ENCODE peak calls at places on chromosome 9, in seven cellular contexts. V, N, X, L, W, G and S are unnamed samples.

GRCh38 chr9:127935765-127936221 is 1.9 kb downstream of the DPM2 start:
- DNase-seq in L (peak), G (no peak), V (no peak), N (peak), W (no peak), X (no peak), S (peak)

GRCh38 chr9:99244300-99245260 is 22.5 kb downstream of the SEC61B start:
- DNase-seq in W (no peak), G (no peak), X (no peak), N (no peak), L (no peak), V (no peak), S (no peak)

GRCh38 chr9:10651012-10651411 is 38.2 kb upstream of the PTPRD start:
- DNase-seq in L (no peak), V (no peak), X (no peak), N (no peak), W (no peak), G (no peak), S (no peak)

GRCh38 chr9:350354-350753 is 135.7 kb downstream of the DOCK8 start:
- DNase-seq in N (no peak), V (no peak), L (no peak), X (no peak), G (no peak), W (no peak), S (no peak)

GRCh38 chr9:14348241-14349140 is 34.5 kb upstream of the NFIB start:
- DNase-seq in V (peak), W (peak), L (no peak), G (peak), X (peak), N (no peak), S (no peak)

GRCh38 chr9:128275198-128276007 is at the start of gene GOLGA2:
- DNase-seq in L (peak), V (no peak), N (peak), W (peak), X (peak), G (peak), S (peak)

GRCh38 chr9:110875275-110875674 is 163.0 kb downstream of the LPAR1 start:
- DNase-seq in L (no peak), G (no peak), V (no peak), N (no peak), X (peak), W (peak), S (no peak)

GRCh38 chr9:76374702-76375543 is 19.3 kb downstream of the RFK start:
- DNase-seq in G (no peak), V (peak), X (peak), W (peak), N (peak), L (peak), S (peak)

GRCh38 chr9:17082343-17082742 is 52.5 kb upstream of the CNTLN start:
- DNase-seq in N (no peak), X (peak), L (peak), V (peak), W (peak), G (peak), S (peak)

GRCh38 chr9:85040806-85041575 is 371.5 kb downstream of the NTRK2 start:
- DNase-seq in V (no peak), L (no peak), X (no peak), G (no peak), N (no peak), W (peak), S (no peak)

GRCh38 chr9:16290169-16290568 is 580.3 kb downstream of the BNC2 start:
- DNase-seq in W (peak), X (no peak), N (no peak), L (no peak), V (no peak), G (no peak), S (peak)

GRCh38 chr9:131318211-131318610 is 28.7 kb downstream of the PLPP7 start:
- DNase-seq in V (no peak), L (no peak), N (no peak), W (no peak), X (no peak), G (peak), S (peak)

GRCh38 chr9:92064711-92065110 is 50.5 kb downstream of the SPTLC1 start:
- DNase-seq in L (peak), W (no peak), N (no peak), V (peak), G (no peak), X (no peak), S (no peak)

GRCh38 chr9:86648828-86649170 is 294.6 kb upstream of the TUT7 start:
- DNase-seq in W (no peak), G (no peak), N (no peak), X (no peak), V (no peak), L (no peak), S (no peak)

GRCh38 chr9:130437011-130437784 is 7.6 kb upstream of the ASS1 start:
- DNase-seq in W (no peak), L (no peak), V (no peak), G (no peak), N (no peak), X (no peak), S (peak)

GRCh38 chr9:108257387-108257786 is 598.4 kb downstream of the ACTL7B start:
- DNase-seq in G (no peak), L (no peak), V (no peak), W (no peak), X (no peak), N (no peak), S (no peak)

GRCh38 chr9:121336705-121337104 is 33.3 kb downstream of the STOM start:
- DNase-seq in G (peak), V (no peak), X (no peak), N (no peak), L (no peak), W (no peak), S (no peak)

GRCh38 chr9:84974790-84975189 is 305.3 kb downstream of the NTRK2 start:
- DNase-seq in L (no peak), N (no peak), V (no peak), X (no peak), W (no peak), G (no peak), S (no peak)

DNA sequence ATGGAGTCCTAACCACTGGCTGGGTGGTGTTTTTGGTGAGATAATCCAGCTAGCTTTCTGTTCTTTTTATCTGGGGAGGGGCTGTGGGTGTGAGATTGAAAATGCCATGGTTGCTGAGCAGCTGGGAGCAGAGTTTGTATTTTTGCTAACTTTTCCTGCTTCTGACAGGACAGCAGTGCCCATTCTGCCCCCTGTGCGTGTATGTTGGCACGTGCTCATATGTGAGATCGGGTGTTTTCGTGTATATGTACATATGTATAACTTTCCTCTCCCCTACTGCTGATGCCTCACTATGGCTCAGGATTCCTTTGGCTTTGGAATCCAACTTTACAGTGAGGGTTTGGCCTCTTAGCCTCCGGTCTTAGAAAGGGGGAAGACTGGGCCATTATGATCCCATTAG is 38.3 kb downstream of the RGS3 start:
- DNase-seq in G (no peak), X (no peak), V (no peak), L (no peak), W (no peak), N (no peak), S (no peak)
- H3K27ac ChIP-seq in G (no peak), X (no peak), V (no peak), L (no peak), W (no peak), N (no peak), S (no peak)

GRCh38 chr9:96156578-96156977 is 145.4 kb downstream of the HSD17B3 start:
- DNase-seq in N (no peak), G (no peak), X (peak), L (no peak), W (no peak), V (no peak), S (peak)
- H3K4me2 ChIP-seq in N (no peak), G (no peak), X (peak), L (no peak), W (no peak), V (no peak), S (no peak)

DNA sequence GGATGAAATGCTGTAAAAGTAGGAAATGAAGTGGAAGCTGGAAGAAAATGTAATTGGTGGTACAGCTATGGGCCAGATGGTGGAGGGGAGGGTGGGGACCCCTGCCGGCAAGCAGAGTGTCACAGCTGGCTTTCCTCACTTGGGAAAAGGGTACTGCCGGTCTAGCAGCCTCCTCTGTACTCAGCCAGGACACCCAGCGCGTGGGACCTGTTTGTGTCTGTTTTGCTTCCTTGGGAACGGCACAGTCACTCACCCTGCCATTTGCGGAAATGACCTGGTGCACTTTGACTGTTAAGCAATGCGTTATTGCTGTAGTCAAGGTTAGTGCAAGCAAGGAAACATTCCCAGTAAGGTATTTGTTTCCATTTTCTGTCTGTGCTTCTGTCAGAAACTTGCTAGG is 10.1 kb downstream of the TMEM252 start:
- DNase-seq in W (peak), N (no peak), X (peak), G (peak), V (no peak), L (peak), S (no peak)
- TF ChIP-seq CTCF in W (peak), N (peak), X (peak), G (no peak), V (no peak), L (peak), S (no peak)

GRCh38 chr9:134058716-134059115 is 9.1 kb downstream of the BRD3 start:
- DNase-seq in V (no peak), N (no peak), L (peak), G (peak), X (peak), W (no peak), S (peak)
- H3K27ac ChIP-seq in V (no peak), N (no peak), L (no peak), G (no peak), X (peak), W (no peak), S (peak)

GRCh38 chr9:71504636-71505035 is 263.7 kb downstream of the CEMIP2 start:
- DNase-seq in L (no peak), N (no peak), V (peak), W (no peak), G (no peak), X (no peak), S (no peak)
- H3K4me2 ChIP-seq in L (no peak), N (no peak), V (peak), W (no peak), G (no peak), X (no peak), S (no peak)